ENCODE peak calls at places on chromosome 1, in four cellular contexts. C, Z, P and W are unnamed samples.

GRCh38 chr1:67616394-67616985 is 68.5 kb upstream of the GADD45A start:
- DNase-seq in C (no peak), Z (peak), P (no peak), W (no peak)

GRCh38 chr1:150272379-150272840 is at the start of gene C1orf54:
- DNase-seq in C (no peak), Z (no peak), P (no peak), W (no peak)

GRCh38 chr1:61192666-61193325 is 110.4 kb downstream of the NFIA start:
- DNase-seq in C (no peak), Z (no peak), P (no peak), W (no peak)

GRCh38 chr1:59178803-59179202 is 118.1 kb upstream of the FGGY start:
- DNase-seq in C (no peak), Z (no peak), P (no peak), W (no peak)

GRCh38 chr1:227922501-227923352 is 25.0 kb downstream of the WNT9A start:
- DNase-seq in C (no peak), Z (no peak), P (no peak), W (no peak)

GRCh38 chr1:71666609-71667008 is 585.8 kb upstream of the ZRANB2 start:
- DNase-seq in C (no peak), Z (no peak), P (no peak), W (no peak)

GRCh38 chr1:34186741-34187494 is 10.2 kb downstream of the C1orf94 start:
- DNase-seq in C (no peak), Z (no peak), P (no peak), W (no peak)

GRCh38 chr1:195577748-195578147 is 1030.5 kb downstream of the KCNT2 start:
- DNase-seq in C (no peak), Z (no peak), P (no peak), W (no peak)

GRCh38 chr1:100456880-100457279 is 81.1 kb upstream of the GPR88 start:
- DNase-seq in C (no peak), Z (peak), P (no peak), W (no peak)

GRCh38 chr1:230633469-230633868 is 8.8 kb upstream of the COG2 start:
- DNase-seq in C (no peak), Z (no peak), P (no peak), W (no peak)

GRCh38 chr1:165075725-165076370 is 280.7 kb downstream of the LMX1A start:
- DNase-seq in C (no peak), Z (peak), P (no peak), W (no peak)

GRCh38 chr1:214264196-214264595 is 16.8 kb upstream of the SMYD2 start:
- DNase-seq in C (no peak), Z (no peak), P (no peak), W (peak)

GRCh38 chr1:53514436-53514835 is 55.2 kb downstream of the DMRTB1 start:
- DNase-seq in C (no peak), Z (no peak), P (no peak), W (no peak)

GRCh38 chr1:171441278-171441677 is 44.1 kb upstream of the PRRC2C start:
- DNase-seq in C (no peak), Z (peak), P (no peak), W (no peak)

GRCh38 chr1:170697338-170697715 is 33.4 kb downstream of the PRRX1 start:
- DNase-seq in C (no peak), Z (no peak), P (no peak), W (no peak)

GRCh38 chr1:111399792-111400610 is 27.5 kb downstream of the OVGP1 start:
- DNase-seq in C (peak), Z (peak), P (no peak), W (no peak)

GRCh38 chr1:43021547-43022474 is 63.1 kb upstream of the SLC2A1 start:
- DNase-seq in C (no peak), Z (peak), P (no peak), W (no peak)

GRCh38 chr1:20216574-20216973 is 30.3 kb upstream of the PLA2G2C start:
- DNase-seq in C (no peak), Z (peak), P (no peak), W (no peak)

GRCh38 chr1:62176597-62177312 is 17.9 kb upstream of the L1TD1 start:
- DNase-seq in C (no peak), Z (no peak), P (no peak), W (no peak)

GRCh38 chr1:11307837-11308236 is 34.8 kb downstream of the UBIAD1 start:
- DNase-seq in C (no peak), Z (no peak), P (no peak), W (no peak)

GRCh38 chr1:47161298-47162040 is 24.2 kb downstream of the CYP4A22 start:
- DNase-seq in C (no peak), Z (no peak), P (no peak), W (no peak)

GRCh38 chr1:70542856-70543255 is 131.8 kb downstream of the CTH start:
- DNase-seq in C (no peak), Z (peak), P (no peak), W (no peak)

GRCh38 chr1:67515324-67516080 is 85.3 kb upstream of the SERBP1 start:
- DNase-seq in C (no peak), Z (no peak), P (no peak), W (no peak)

GRCh38 chr1:53139911-53140310 is 2.5 kb downstream of the SLC1A7 start:
- DNase-seq in C (no peak), Z (peak), P (no peak), W (no peak)

GRCh38 chr1:112267929-112268328 is 128.1 kb upstream of the CTTNBP2NL start:
- DNase-seq in C (no peak), Z (no peak), P (no peak), W (no peak)

GRCh38 chr1:46522184-46522968 is 29.1 kb downstream of the KNCN start:
- DNase-seq in C (no peak), Z (peak), P (no peak), W (peak)

GRCh38 chr1:110595311-110595710 is 10.8 kb downstream of the KCNA2 start:
- DNase-seq in C (no peak), Z (no peak), P (no peak), W (no peak)

GRCh38 chr1:30665621-30666020 is 57.8 kb downstream of the MATN1 start:
- DNase-seq in C (no peak), Z (no peak), P (no peak), W (no peak)

GRCh38 chr1:235990376-235990795 is 74.5 kb downstream of the NID1 start:
- DNase-seq in C (no peak), Z (no peak), P (no peak), W (no peak)

GRCh38 chr1:58816747-58817221 is 32.9 kb upstream of the JUN start:
- DNase-seq in C (no peak), Z (no peak), P (no peak), W (no peak)

GRCh38 chr1:5551274-5551966 is 440.8 kb downstream of the NPHP4 start:
- DNase-seq in C (no peak), Z (peak), P (no peak), W (no peak)

GRCh38 chr1:33392639-33393038 is 38.3 kb downstream of the PHC2 start:
- DNase-seq in C (no peak), Z (no peak), P (no peak), W (no peak)

DNA sequence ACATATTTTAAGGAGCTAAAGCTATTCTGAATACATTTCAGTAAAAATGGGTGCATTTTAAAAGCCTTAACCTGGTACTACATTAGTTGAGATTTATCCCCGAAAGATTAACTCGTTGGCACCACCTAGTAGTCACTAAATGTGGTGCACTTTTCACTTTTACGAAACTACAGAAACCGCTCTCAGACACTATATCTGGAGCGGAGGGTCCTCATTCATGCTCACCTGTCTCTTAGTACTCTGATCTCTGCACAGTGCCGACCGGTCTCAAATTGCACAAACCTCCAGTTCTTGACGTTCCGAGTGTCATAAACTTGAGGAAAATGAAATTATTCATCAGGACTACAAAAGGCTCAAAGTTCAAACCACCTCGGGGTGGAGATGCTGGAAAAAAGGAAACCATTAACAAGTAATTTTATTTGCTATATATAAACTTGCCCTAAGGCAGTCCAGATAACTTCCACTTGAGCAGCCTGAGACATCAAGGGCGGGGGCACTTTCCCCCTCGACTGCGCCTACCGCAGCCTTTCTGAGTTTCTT is 722 bp downstream of the LZIC start:
- DNase-seq in C (peak), Z (peak), P (peak), W (peak)
- TF ChIP-seq CTCF in C (peak), Z (peak), P (peak), W (peak)

DNA sequence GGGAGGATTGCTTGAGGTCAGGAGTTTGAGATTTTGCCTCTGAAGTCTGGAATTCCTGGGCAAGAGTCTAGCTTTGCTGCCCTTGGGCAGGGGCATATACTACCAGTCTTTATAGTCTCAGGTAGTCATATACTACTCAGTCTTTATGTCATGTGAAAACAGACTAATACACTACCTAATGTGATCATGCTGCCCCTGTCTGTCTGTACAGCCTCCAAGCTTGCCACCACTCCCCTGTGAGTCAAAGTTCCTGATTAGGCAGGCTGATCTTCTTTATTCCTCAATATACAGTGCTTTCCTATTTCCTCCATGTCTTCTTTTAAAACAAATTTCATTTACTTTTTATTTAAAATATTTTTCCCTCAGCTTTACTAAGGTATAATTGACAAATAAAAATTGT is 105.3 kb upstream of the BEND5 start:
- DNase-seq in C (no peak), Z (peak), P (no peak), W (no peak)
- TF ChIP-seq CTCF in C (no peak), Z (no peak), P (no peak), W (no peak)

GRCh38 chr1:219837274-219837993 is 90.9 kb downstream of the SLC30A10 start:
- DNase-seq in C (no peak), Z (peak), P (no peak), W (peak)
- TF ChIP-seq CTCF in C (no peak), Z (peak), P (peak), W (peak)

GRCh38 chr1:182601926-182602325 is 2.3 kb downstream of the RGS16 start:
- DNase-seq in C (no peak), Z (no peak), P (no peak), W (no peak)
- TF ChIP-seq CTCF in C (no peak), Z (no peak), P (no peak), W (no peak)